ENCODE peak calls at places on chromosomes 3 and 15, in five cellular contexts. Y is iris pigment epithelial cell, X is SW 1271, W is NCI-H1417 treated with DMSO at 0.1 percent for 48 hours, G is right lobe of liver. R is an unnamed sample.
A peak's percentile ranks its signal among the peaks of the same experiment; 100 is the strongest.

GRCh38 chr3:66412176-66412887 is 88.5 kb downstream of the LRIG1 start:
- DNase-seq in Y (no peak), X (no peak), W (no peak), G (no peak), R (no peak)

GRCh38 chr15:74311734-74312444 is 55.6 kb downstream of the CYP11A1 start:
- DNase-seq in Y (no peak), X (peak; percentile 58), W (no peak), G (peak; percentile 43), R (no peak)

GRCh38 chr3:52190294-52190841 is 7.6 kb upstream of the ALAS1 start:
- DNase-seq in Y (no peak), X (no peak), W (no peak), G (peak; percentile 19), R (peak; percentile 65)

GRCh38 chr3:58200846-58201355 is 9.9 kb downstream of the DNASE1L3 start:
- DNase-seq in Y (no peak), X (no peak), W (no peak), G (no peak), R (no peak)

GRCh38 chr15:74378853-74379252 is 11.4 kb upstream of the CYP11A1 start:
- DNase-seq in Y (peak; percentile 44), X (no peak), W (no peak), G (no peak), R (no peak)

GRCh38 chr3:73226026-73226425 is 164.6 kb downstream of the EBLN2 start:
- DNase-seq in Y (no peak), X (no peak), W (no peak), G (no peak), R (no peak)

GRCh38 chr3:11551019-11551418 is 92.7 kb downstream of the VGLL4 start:
- DNase-seq in Y (no peak), X (no peak), W (no peak), G (no peak), R (no peak)

GRCh38 chr3:4596596-4596995 is 103.4 kb downstream of the ITPR1 start:
- DNase-seq in Y (no peak), X (no peak), W (no peak), G (no peak), R (no peak)

GRCh38 chr3:122577409-122578028 is at the start of gene PARP15:
- DNase-seq in Y (no peak), X (no peak), W (no peak), G (peak; percentile 31), R (peak; percentile 51)

GRCh38 chr15:88090406-88091085 is 166.0 kb downstream of the NTRK3 start:
- DNase-seq in Y (no peak), X (no peak), W (no peak), G (no peak), R (no peak)

GRCh38 chr15:79341361-79341760 is 30.4 kb downstream of the TMED3 start:
- DNase-seq in Y (no peak), X (no peak), W (no peak), G (no peak), R (no peak)

GRCh38 chr15:35181538-35181937 is 96.4 kb upstream of the NANOGP8 start:
- DNase-seq in Y (peak; percentile 73), X (no peak), W (no peak), G (no peak), R (no peak)

GRCh38 chr3:184765730-184766074 is 46.3 kb upstream of the VPS8 start:
- DNase-seq in Y (no peak), X (no peak), W (no peak), G (no peak), R (no peak)

GRCh38 chr3:151592287-151592686 is 131.4 kb upstream of the IGSF10 start:
- DNase-seq in Y (no peak), X (no peak), W (no peak), G (no peak), R (no peak)

GRCh38 chr3:108301695-108302404 is 5.5 kb downstream of the HHLA2 start:
- DNase-seq in Y (no peak), X (no peak), W (no peak), G (no peak), R (no peak)

GRCh38 chr15:78804391-78804792 is 6.9 kb downstream of the ADAMTS7 start:
- DNase-seq in Y (no peak), X (no peak), W (peak; percentile 16), G (no peak), R (no peak)

GRCh38 chr3:79245295-79246138 is 522.3 kb downstream of the ROBO1 start:
- DNase-seq in Y (no peak), X (no peak), W (no peak), G (no peak), R (no peak)

GRCh38 chr3:134854285-134854684 is 59.2 kb downstream of the EPHB1 start:
- DNase-seq in Y (no peak), X (no peak), W (no peak), G (no peak), R (no peak)